ENCODE peak calls at places on chromosome 4, in eight cellular contexts. R is epithelial cell of esophagus, Y is OCI-LY7, E is nephron progenitor cell, H is bronchial epithelial cell, F is AG04449, I is brain microvascular endothelial cell, X is left ventricle myocardium inferior. G is an unnamed sample.

GRCh38 chr4:101597204-101597603 is 193.3 kb upstream of the BANK1 start:
- DNase-seq in R (no peak), X (no peak), Y (peak), F (no peak), H (peak), I (no peak), E (no peak), G (no peak)

GRCh38 chr4:105092768-105093167 is 53.9 kb upstream of the TET2 start:
- DNase-seq in Y (no peak), H (peak), F (no peak), I (no peak), X (no peak), R (peak), E (no peak), G (peak)

GRCh38 chr4:123399638-123400358 is 3.2 kb downstream of the SPRY1 start:
- DNase-seq in E (no peak), I (peak), H (peak), Y (no peak), F (no peak), X (no peak), R (peak), G (no peak)

GRCh38 chr4:134327274-134328122 is 125.9 kb upstream of the PABPC4L start:
- DNase-seq in I (no peak), F (no peak), H (no peak), E (no peak), X (no peak), R (no peak), Y (no peak), G (no peak)

GRCh38 chr4:156815717-156816319 is 155.8 kb downstream of the PDGFC start:
- DNase-seq in X (no peak), I (no peak), R (no peak), F (no peak), Y (no peak), E (peak), H (peak), G (no peak)

GRCh38 chr4:81198151-81198550 is 16.9 kb downstream of the PRKG2 start:
- DNase-seq in F (no peak), E (no peak), Y (no peak), X (no peak), H (no peak), I (no peak), R (peak), G (no peak)

GRCh38 chr4:183499797-183500196 is 5.1 kb upstream of the ING2 start:
- DNase-seq in F (no peak), E (no peak), I (no peak), R (no peak), H (no peak), Y (no peak), X (no peak), G (no peak)

GRCh38 chr4:6908397-6909112 is 1.1 kb upstream of the TBC1D14 start:
- DNase-seq in Y (no peak), H (no peak), X (no peak), R (no peak), F (no peak), I (peak), E (no peak), G (no peak)

GRCh38 chr4:39527296-39528055 is at the start of gene UGDH:
- DNase-seq in H (peak), I (peak), F (peak), E (peak), X (peak), Y (peak), R (peak), G (peak)
- TF ChIP-seq CTCF in H (no peak), I (peak), F (no peak), E (no peak), X (no peak), Y (no peak), R (no peak), G (no peak)

DNA sequence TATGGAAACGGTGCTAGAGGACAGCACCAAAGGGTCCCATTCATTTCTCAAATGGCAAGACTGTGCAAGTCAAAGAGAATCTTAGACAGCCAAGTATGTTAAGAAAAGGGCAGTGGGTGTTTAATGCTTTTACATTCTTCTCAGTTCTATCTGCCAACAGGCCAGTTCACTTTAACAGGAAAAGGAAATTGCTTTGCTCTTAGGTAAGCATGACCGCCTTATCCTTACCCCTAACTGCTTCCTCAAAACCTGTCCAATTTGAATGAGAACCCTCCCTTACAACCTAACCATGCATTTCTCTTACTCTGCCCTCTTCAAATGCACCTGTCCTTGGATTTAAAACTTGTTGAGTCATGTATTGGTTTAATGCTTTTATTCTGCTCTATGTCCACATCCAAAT is 44.5 kb upstream of the BLTP1 start:
- DNase-seq in F (no peak), Y (no peak), I (no peak), H (no peak), E (no peak), X (no peak), R (no peak), G (no peak)
- TF ChIP-seq CTCF in F (no peak), Y (no peak), I (no peak), H (no peak), E (no peak), X (no peak), R (no peak), G (no peak)

GRCh38 chr4:22556411-22556969 is 40.6 kb upstream of the ADGRA3 start:
- DNase-seq in E (no peak), X (no peak), H (no peak), I (no peak), F (no peak), Y (no peak), R (peak), G (no peak)
- TF ChIP-seq CTCF in E (no peak), X (no peak), H (no peak), I (no peak), F (no peak), Y (no peak), R (no peak), G (no peak)

DNA sequence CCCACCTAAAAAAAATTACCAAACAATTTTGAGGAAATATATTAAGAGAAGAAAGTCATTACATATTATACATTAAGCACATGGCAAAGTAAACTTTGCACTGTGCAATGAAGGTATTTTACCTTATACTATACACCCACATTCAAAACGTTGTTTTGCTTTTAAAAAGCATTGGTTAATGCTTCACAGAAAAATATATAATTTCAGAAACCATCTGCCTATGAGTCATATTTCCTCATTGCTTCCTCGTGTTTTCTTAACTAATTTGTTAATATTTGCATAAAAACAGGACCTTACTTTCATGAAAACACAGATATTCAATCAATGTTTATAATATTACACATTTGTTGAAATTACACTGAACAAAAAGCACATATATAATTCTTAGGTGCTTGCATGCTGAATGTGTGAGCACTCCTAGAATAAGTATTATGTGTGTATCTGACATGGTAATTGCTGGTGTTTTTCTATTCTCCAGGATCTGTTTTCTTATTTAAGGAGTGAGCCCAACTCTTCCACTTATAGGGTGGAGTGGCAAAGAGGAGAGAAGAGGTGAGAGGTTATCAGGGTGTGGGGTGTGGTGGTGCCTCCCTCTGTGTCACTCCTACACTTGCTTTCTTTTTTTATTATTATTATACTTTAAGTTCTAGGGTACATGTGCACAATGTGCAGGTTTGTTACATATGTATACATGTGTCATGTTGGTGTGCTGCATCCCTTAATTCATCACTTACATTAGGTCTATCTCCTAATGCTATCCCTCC is 95.1 kb upstream of the IQCM start:
- DNase-seq in F (no peak), R (no peak), X (no peak), E (no peak), H (peak), Y (no peak), I (no peak), G (no peak)
- TF ChIP-seq CTCF in F (no peak), R (no peak), X (no peak), E (no peak), H (no peak), Y (no peak), I (no peak), G (no peak)

GRCh38 chr4:144655491-144655890 is 9.5 kb downstream of the HHIP start:
- DNase-seq in X (no peak), Y (no peak), I (no peak), R (no peak), H (peak), F (no peak), E (no peak), G (peak)

GRCh38 chr4:144650311-144650820 is 4.4 kb downstream of the HHIP start:
- DNase-seq in E (no peak), F (no peak), R (no peak), Y (no peak), I (no peak), X (no peak), H (no peak), G (no peak)

GRCh38 chr4:144658015-144658567 is 12.1 kb downstream of the HHIP start:
- DNase-seq in X (no peak), E (no peak), H (no peak), I (no peak), F (no peak), Y (no peak), R (no peak), G (no peak)

GRCh38 chr4:144656857-144657256 is 10.9 kb downstream of the HHIP start:
- DNase-seq in Y (no peak), I (no peak), F (no peak), H (no peak), X (no peak), E (no peak), R (no peak), G (peak)

GRCh38 chr4:144654161-144654560 is 8.2 kb downstream of the HHIP start:
- DNase-seq in I (no peak), E (no peak), R (no peak), H (no peak), Y (no peak), X (no peak), F (no peak), G (no peak)
- TF ChIP-seq CTCF in I (no peak), E (no peak), R (no peak), H (no peak), Y (no peak), X (no peak), F (no peak), G (no peak)

DNA sequence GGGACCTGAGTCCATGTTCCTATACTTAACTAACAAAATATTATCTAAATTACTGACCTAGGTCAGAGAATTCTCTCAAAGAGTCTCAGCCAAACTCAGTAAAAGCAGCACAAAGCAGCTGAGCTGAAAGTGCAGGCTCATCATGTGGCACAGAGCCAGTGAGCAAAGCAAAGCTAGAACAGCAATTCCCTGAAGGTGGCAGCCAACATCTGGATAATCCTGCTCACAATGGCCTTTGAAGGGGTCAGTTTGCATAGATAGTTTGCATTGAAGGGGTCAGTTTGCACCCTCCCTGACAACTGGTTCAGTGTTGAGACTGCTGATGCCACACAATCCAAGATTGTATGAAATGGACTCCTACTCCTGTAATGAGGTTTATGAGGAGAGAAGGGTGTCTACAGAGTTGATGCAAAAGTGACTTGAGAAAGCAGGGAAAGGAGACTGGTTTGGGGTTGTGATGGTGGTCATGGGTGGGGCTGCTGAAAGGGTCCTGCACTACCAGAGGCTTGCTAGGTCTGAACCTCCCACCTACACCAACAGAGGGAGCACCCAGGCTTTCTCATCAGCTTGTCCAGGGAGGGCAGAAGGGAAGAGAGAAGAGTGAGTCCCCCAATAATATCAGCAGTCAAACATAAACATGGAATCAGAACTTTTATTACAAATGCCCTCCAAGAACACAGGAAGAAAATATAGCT is 39.7 kb downstream of the TRIM61 start:
- DNase-seq in E (no peak), Y (peak), X (no peak), F (no peak), H (peak), I (peak), R (peak), G (peak)
- TF ChIP-seq CTCF in E (peak), Y (peak), X (no peak), F (no peak), H (peak), I (peak), R (peak), G (no peak)

DNA sequence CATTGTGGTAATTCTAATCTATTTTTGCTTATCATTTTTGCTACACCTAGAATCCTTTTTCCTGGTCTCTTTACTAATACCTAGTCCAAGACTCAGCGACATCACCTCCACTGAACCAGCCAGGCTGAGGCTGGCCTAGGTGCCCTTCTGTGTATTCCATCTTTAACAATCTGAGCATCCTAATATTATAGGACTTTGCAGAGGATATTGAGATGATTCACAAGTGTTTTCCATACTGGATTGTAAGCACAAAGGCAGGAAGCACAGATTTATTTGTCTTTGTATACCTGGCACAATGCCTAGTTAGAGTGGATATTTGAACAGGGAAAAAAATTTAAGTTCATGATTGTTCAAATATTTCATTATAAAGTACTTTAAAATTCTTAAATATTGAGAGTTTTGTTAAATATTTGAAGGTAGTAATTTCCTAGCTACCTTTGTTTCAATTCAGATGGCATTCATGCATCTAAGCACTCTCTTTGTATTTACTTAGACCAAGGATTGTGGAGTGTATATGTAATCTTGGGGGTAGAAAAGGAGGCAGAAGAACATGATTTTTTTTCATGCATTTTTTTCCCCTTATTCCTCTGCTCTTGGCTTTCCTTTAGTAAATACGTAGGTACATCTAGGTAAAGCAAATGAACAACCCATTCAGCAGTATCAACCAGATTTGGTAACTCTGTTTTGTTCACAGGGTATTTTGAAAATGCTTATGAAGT is 18.4 kb downstream of the SMARCA5 start:
- DNase-seq in H (peak), X (no peak), Y (no peak), I (no peak), R (no peak), F (no peak), E (no peak), G (no peak)
- TF ChIP-seq CTCF in H (no peak), X (no peak), Y (peak), I (no peak), R (no peak), F (no peak), E (no peak), G (no peak)